ENCODE peak calls at places on chromosomes 16 and 17, in seven cellular contexts. One of them, this sample, is unnamed.

GRCh38 chr17:41786227-41787020 is at the start of gene JUP:
- DNase-seq in dorsolateral prefrontal cortex: peak
- DNase-seq in HuH-7: peak
- DNase-seq in NCI-H2029: peak
- DNase-seq in astrocyte of the spinal cord: peak
- DNase-seq in psoas muscle: peak
- DNase-seq in HT-29: peak
- DNase-seq in this sample: peak

GRCh38 chr17:64682261-64683181 is 20.4 kb upstream of the SMURF2 start:
- DNase-seq in dorsolateral prefrontal cortex: no peak
- DNase-seq in HuH-7: no peak
- DNase-seq in NCI-H2029: no peak
- DNase-seq in astrocyte of the spinal cord: peak
- DNase-seq in psoas muscle: no peak
- DNase-seq in HT-29: no peak
- DNase-seq in this sample: no peak

GRCh38 chr16:19108409-19109287 is 5.1 kb upstream of the ITPRIPL2 start:
- DNase-seq in dorsolateral prefrontal cortex: no peak
- DNase-seq in HuH-7: no peak
- DNase-seq in NCI-H2029: no peak
- DNase-seq in astrocyte of the spinal cord: no peak
- DNase-seq in psoas muscle: no peak
- DNase-seq in HT-29: no peak
- DNase-seq in this sample: no peak

GRCh38 chr17:64053101-64053500 is 32.7 kb upstream of the ICAM2 start:
- DNase-seq in dorsolateral prefrontal cortex: no peak
- DNase-seq in HuH-7: no peak
- DNase-seq in NCI-H2029: no peak
- DNase-seq in astrocyte of the spinal cord: no peak
- DNase-seq in psoas muscle: no peak
- DNase-seq in HT-29: no peak
- DNase-seq in this sample: no peak

GRCh38 chr16:69930117-69930776 is 20.9 kb upstream of the CLEC18A start:
- DNase-seq in dorsolateral prefrontal cortex: no peak
- DNase-seq in HuH-7: peak
- DNase-seq in NCI-H2029: peak
- DNase-seq in astrocyte of the spinal cord: peak
- DNase-seq in psoas muscle: peak
- DNase-seq in HT-29: peak
- DNase-seq in this sample: no peak

GRCh38 chr17:65514082-65514481 is 47.4 kb downstream of the AXIN2 start:
- DNase-seq in dorsolateral prefrontal cortex: no peak
- DNase-seq in HuH-7: no peak
- DNase-seq in NCI-H2029: no peak
- DNase-seq in astrocyte of the spinal cord: peak
- DNase-seq in psoas muscle: no peak
- DNase-seq in HT-29: no peak
- DNase-seq in this sample: no peak

GRCh38 chr16:28012031-28012445 is 51.5 kb downstream of the GSG1L start:
- DNase-seq in dorsolateral prefrontal cortex: no peak
- DNase-seq in HuH-7: no peak
- DNase-seq in NCI-H2029: no peak
- DNase-seq in astrocyte of the spinal cord: peak
- DNase-seq in psoas muscle: no peak
- DNase-seq in HT-29: no peak
- DNase-seq in this sample: no peak

GRCh38 chr16:68396481-68396880 is 51.8 kb downstream of the SMPD3 start:
- DNase-seq in dorsolateral prefrontal cortex: no peak
- DNase-seq in HuH-7: peak
- DNase-seq in NCI-H2029: no peak
- DNase-seq in astrocyte of the spinal cord: peak
- DNase-seq in psoas muscle: no peak
- DNase-seq in HT-29: peak
- DNase-seq in this sample: no peak

GRCh38 chr16:54928016-54928356 is 2.7 kb upstream of the IRX5 start:
- DNase-seq in dorsolateral prefrontal cortex: no peak
- DNase-seq in HuH-7: no peak
- DNase-seq in NCI-H2029: no peak
- DNase-seq in astrocyte of the spinal cord: peak
- DNase-seq in psoas muscle: no peak
- DNase-seq in HT-29: peak
- DNase-seq in this sample: no peak